ENCODE peak calls at places on chromosomes 12 and 14, in eight cellular contexts. S is stimulated activated CD8-positive, alpha-beta memory T cell treated with anti-CD3 and anti-CD28 coated beads, Interleukin-15, amount 100 ng/mL, for 24 hours; Z is activated T-helper 1 cell treated with anti-CD3 and anti-CD28 coated beads, Interleukin-12 subunit alpha, Interleukin-12 subunit beta, Interleukin-2, Interleukin-4 antibody, amounts not matched to agents 30 ng/mL and 10 ng/mL and 1 ng/mL, durations not matched to agents 14 hours and 24 hours and 36 hours; I is naive thymus-derived CD8-positive, alpha-beta T cell; W is activated CD4-positive, alpha-beta T cell treated with anti-CD3 and anti-CD28 coated beads, Interleukin-2, amount 50 U/mL, for 24 hours; M is activated T-cell treated with anti-CD3 and anti-CD28 coated beads, Interleukin-2, amount 50 U/mL, for 72 hours; N is T follicular helper cell; Y is OCI-M1. F is an unnamed sample.

GRCh38 chr12:75101805-75102204 is 107.8 kb downstream of the KCNC2 start:
- DNase-seq in M (no peak), W (no peak), S (no peak), N (no peak), Y (no peak), I (no peak), Z (no peak), F (no peak)

GRCh38 chr12:76040461-76040860 is 8.9 kb upstream of the PHLDA1 start:
- DNase-seq in Z (no peak), S (no peak), I (no peak), N (no peak), Y (no peak), M (no peak), W (no peak), F (no peak)

GRCh38 chr14:66624319-66624937 is 116.5 kb downstream of the GPHN start:
- DNase-seq in I (no peak), Y (peak), W (no peak), Z (no peak), M (peak), S (no peak), N (peak), F (no peak)

GRCh38 chr12:76445469-76445868 is 97.3 kb upstream of the BBS10 start:
- DNase-seq in Z (no peak), I (no peak), S (no peak), Y (no peak), N (no peak), W (no peak), M (no peak), F (no peak)

GRCh38 chr12:97940629-97941028 is 478.0 kb downstream of the RMST start:
- DNase-seq in I (no peak), S (no peak), M (no peak), Y (no peak), Z (no peak), N (no peak), W (no peak), F (no peak)

GRCh38 chr12:128867466-128867865 is 14.2 kb downstream of the GLT1D1 start:
- DNase-seq in I (no peak), S (no peak), M (no peak), N (no peak), Y (no peak), Z (no peak), W (no peak), F (no peak)

GRCh38 chr14:73467800-73468199 is 9.5 kb upstream of the NUMB start:
- DNase-seq in I (no peak), S (no peak), Y (no peak), N (no peak), M (peak), W (peak), Z (no peak), F (no peak)

GRCh38 chr12:102167821-102168605 is 29.6 kb downstream of the PMCH start:
- DNase-seq in Z (no peak), N (no peak), I (no peak), M (no peak), Y (peak), S (no peak), W (no peak), F (no peak)

GRCh38 chr14:21704340-21704737 is 30.7 kb upstream of the OR4E1 start:
- DNase-seq in Y (no peak), N (no peak), W (no peak), S (no peak), M (no peak), Z (no peak), I (no peak), F (no peak)

GRCh38 chr14:23071244-23071974 is 14.1 kb upstream of the CDH24 start:
- DNase-seq in I (peak), N (peak), S (peak), Y (no peak), M (peak), W (peak), Z (peak), F (peak)

GRCh38 chr12:5037795-5038357 is 5.8 kb upstream of the KCNA5 start:
- DNase-seq in Y (no peak), I (no peak), M (no peak), Z (no peak), W (no peak), N (no peak), S (no peak), F (no peak)